ENCODE peak calls at places on chromosomes 16 and 17, in four cellular contexts. T is A549; C is left lung; Y is CD4-positive, alpha-beta T cell. M is an unnamed sample.

GRCh38 chr16:82603784-82604411 is 22.9 kb upstream of the CDH13 start:
- DNase-seq in T (no peak), C (no peak), Y (no peak), M (peak; percentile 50)

GRCh38 chr16:56275076-56275475 is 83.8 kb downstream of the GNAO1 start:
- DNase-seq in T (no peak), C (no peak), Y (no peak), M (no peak)

GRCh38 chr16:66569827-66570405 is 3.7 kb downstream of the CMTM1 start:
- DNase-seq in T (peak; percentile 38), C (no peak), Y (no peak), M (no peak)

GRCh38 chr17:42485680-42486079 is 27.0 kb downstream of the ATP6V0A1 start:
- DNase-seq in T (no peak), C (no peak), Y (no peak), M (no peak)

GRCh38 chr16:85917959-85918358 is 19.0 kb downstream of the IRF8 start:
- DNase-seq in T (no peak), C (no peak), Y (no peak), M (no peak)

GRCh38 chr16:35506898-35507194 is 2047.4 kb downstream of the TP53TG3F start:
- DNase-seq in T (no peak), C (no peak), Y (no peak), M (no peak)

GRCh38 chr17:40340880-40341807 is 23.4 kb downstream of the GJD3 start:
- DNase-seq in T (peak; percentile 92), C (peak; percentile 95), Y (peak; percentile 86), M (peak; percentile 71)

GRCh38 chr17:8071496-8071895 is 16.0 kb downstream of the ALOX12B start:
- DNase-seq in T (no peak), C (no peak), Y (no peak), M (no peak)

GRCh38 chr16:75351183-75351582 is 82.1 kb downstream of the CFDP1 start:
- DNase-seq in T (peak; percentile 10), C (no peak), Y (no peak), M (no peak)

GRCh38 chr16:19843371-19843770 is 41.3 kb downstream of the GPRC5B start:
- DNase-seq in T (no peak), C (no peak), Y (no peak), M (no peak)

GRCh38 chr16:35795361-35796029 is 2336.1 kb downstream of the TP53TG3F start:
- DNase-seq in T (no peak), C (no peak), Y (no peak), M (no peak)

GRCh38 chr17:1865252-1866037 is 35.6 kb downstream of the RPA1 start:
- DNase-seq in T (peak; percentile 72), C (no peak), Y (peak; percentile 38), M (peak; percentile 50)

GRCh38 chr17:43914451-43914850 is 7.1 kb upstream of the MPP2 start:
- DNase-seq in T (no peak), C (no peak), Y (no peak), M (no peak)

GRCh38 chr16:82133798-82134197 is 36.2 kb downstream of the MPHOSPH6 start:
- DNase-seq in T (no peak), C (no peak), Y (no peak), M (no peak)

GRCh38 chr17:41521574-41522261 is 3.0 kb upstream of the KRT15 start:
- DNase-seq in T (peak; percentile 76), C (peak; percentile 84), Y (no peak), M (no peak)

GRCh38 chr16:15701975-15702970 is 52.2 kb downstream of the NDE1 start:
- DNase-seq in T (no peak), C (no peak), Y (no peak), M (no peak)

GRCh38 chr16:57503366-57503765 is 17.1 kb upstream of the DOK4 start:
- DNase-seq in T (no peak), C (peak; percentile 62), Y (no peak), M (no peak)

GRCh38 chr16:24737391-24737871 is 8.0 kb downstream of the TNRC6A start:
- DNase-seq in T (no peak), C (no peak), Y (no peak), M (no peak)

GRCh38 chr16:87564524-87564778 is 37.9 kb upstream of the JPH3 start:
- DNase-seq in T (no peak), C (no peak), Y (no peak), M (no peak)

GRCh38 chr16:88936008-88936912 is 40.7 kb downstream of the CBFA2T3 start:
- DNase-seq in T (peak; percentile 37), C (peak; percentile 69), Y (no peak), M (no peak)

GRCh38 chr16:88369447-88370008 is 13.2 kb upstream of the ZNF469 start:
- DNase-seq in T (no peak), C (no peak), Y (no peak), M (no peak)

GRCh38 chr17:75878174-75878998 is at the start of gene TRIM47:
- DNase-seq in T (peak; percentile 75), C (peak; percentile 68), Y (no peak), M (peak; percentile 37)

GRCh38 chr16:25747160-25747758 is 55.5 kb downstream of the HS3ST4 start:
- DNase-seq in T (no peak), C (no peak), Y (no peak), M (peak; percentile 50)

GRCh38 chr16:31508706-31509523 is 724 bp upstream of the RUSF1 start:
- DNase-seq in T (no peak), C (no peak), Y (no peak), M (no peak)

GRCh38 chr16:84483882-84484565 is 20.4 kb downstream of the MEAK7 start:
- DNase-seq in T (no peak), C (no peak), Y (no peak), M (no peak)

GRCh38 chr16:49756971-49757743 is 98.8 kb downstream of the ZNF423 start:
- DNase-seq in T (no peak), C (no peak), Y (no peak), M (no peak)

GRCh38 chr16:10577305-10578202 is 2.8 kb downstream of the EMP2 start:
- DNase-seq in T (no peak), C (peak; percentile 49), Y (no peak), M (no peak)

GRCh38 chr16:1996175-1996574 is 6.4 kb downstream of the SYNGR3 start:
- DNase-seq in T (no peak), C (no peak), Y (no peak), M (no peak)

GRCh38 chr16:28575446-28576109 is 21.3 kb downstream of the SULT1A2 start:
- DNase-seq in T (no peak), C (no peak), Y (no peak), M (no peak)

GRCh38 chr17:77734371-77735050 is 224.0 kb upstream of the TNRC6C start:
- DNase-seq in T (peak; percentile 44), C (peak; percentile 69), Y (no peak), M (no peak)

DNA sequence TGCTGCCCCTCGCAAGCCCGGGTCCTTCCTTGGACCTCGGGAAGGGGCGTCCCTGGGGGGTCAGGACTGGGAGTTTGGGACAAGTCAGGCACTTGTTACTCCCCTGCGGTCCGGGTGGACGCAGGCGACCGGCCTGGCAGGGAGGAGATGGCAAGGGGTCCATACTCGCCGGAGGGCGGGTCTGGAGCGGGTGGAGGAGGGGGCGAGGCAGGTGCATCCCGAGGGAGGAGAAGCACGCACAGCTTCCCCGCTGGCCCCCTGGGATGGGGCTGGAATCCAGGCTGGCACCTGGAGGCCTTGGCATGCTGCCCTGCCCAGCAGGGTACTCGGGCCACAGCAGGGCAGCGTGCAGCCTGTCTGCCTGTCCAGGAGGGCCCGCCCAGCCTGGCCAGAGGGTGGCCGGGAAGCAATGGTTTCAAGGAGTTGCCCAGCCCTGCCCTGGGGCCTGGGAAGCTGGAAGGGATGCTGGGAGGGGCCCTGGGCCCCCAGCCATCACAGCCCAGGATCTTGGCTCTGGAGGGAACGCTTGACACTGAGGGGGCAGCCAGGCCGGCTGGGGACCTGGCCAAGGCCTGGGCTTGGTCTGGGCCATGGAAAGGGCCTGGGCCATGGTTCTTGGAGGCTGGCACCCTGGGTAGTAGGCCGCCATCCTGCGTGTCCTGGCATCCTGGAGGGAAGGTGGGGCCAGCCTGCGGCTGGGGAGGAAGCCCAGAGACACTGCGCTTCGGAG is 1.0 kb downstream of the GLIS2 start:
- DNase-seq in T (no peak), C (peak; percentile 73), Y (no peak), M (no peak)
- TF ChIP-seq CTCF in T (no peak), C (no peak), Y (no peak), M (no peak)

DNA sequence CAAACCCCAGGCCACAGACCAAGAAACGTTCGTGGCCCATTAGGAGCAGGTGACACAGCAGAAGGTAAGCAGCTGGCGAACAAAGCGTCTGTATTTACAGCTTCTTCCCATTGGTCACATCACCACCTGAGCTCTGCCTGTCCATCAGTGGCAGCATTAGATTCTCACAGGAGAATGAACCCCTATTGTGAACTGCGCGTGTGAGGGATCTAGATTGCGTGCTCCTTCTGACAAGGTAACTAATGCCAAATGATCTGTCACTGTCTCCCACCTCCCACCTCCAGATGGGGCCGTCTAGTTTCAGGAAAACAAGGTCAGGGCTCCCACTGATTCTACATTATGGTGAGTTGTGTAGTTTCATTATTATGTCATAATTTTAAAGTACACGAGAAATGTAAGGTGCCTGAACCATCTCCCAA is 186.3 kb downstream of the CPPED1 start:
- DNase-seq in T (no peak), C (no peak), Y (no peak), M (no peak)
- TF ChIP-seq CTCF in T (no peak), C (no peak), Y (no peak), M (no peak)

GRCh38 chr17:3658784-3659449 is 9.5 kb downstream of the TAX1BP3 start:
- DNase-seq in T (no peak), C (no peak), Y (no peak), M (no peak)

GRCh38 chr17:3657588-3657869 is 10.8 kb downstream of the TAX1BP3 start:
- DNase-seq in T (no peak), C (no peak), Y (no peak), M (no peak)

GRCh38 chr17:3657874-3658783 is 10.2 kb downstream of the TAX1BP3 start:
- DNase-seq in T (no peak), C (no peak), Y (no peak), M (no peak)

GRCh38 chr17:3660311-3660891 is 8.0 kb downstream of the TAX1BP3 start:
- DNase-seq in T (no peak), C (no peak), Y (no peak), M (no peak)

DNA sequence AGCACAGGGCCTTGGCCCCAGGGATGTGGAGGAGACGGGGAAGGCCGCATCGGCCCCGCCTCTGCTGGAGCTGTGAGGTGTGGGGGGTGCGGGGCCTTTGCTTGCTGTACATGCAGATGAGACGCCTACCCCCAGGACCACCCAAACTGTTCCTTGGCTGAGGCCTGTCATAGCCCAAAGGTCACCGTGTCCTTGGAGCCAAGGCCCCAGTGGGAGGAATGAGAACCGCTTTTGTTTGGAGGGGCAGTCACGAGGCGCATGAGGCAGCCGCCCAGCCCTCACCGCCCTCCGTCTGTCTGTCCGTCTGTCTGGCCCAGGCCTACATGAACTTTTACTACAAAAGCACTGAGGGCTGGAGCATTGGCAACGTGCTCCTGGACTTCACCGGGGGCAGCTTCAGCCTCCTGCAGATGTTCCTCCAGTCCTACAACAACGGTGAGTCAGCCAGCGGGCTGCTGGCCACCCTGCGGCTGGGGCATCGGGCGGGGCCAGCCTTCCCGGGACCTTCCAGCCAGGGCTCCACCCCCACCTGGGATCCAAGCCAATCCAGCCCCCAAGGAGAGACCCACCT is 8.8 kb downstream of the TAX1BP3 start:
- DNase-seq in T (peak; percentile 80), C (peak; percentile 66), Y (no peak), M (no peak)
- TF ChIP-seq CTCF in T (no peak), C (no peak), Y (no peak), M (no peak)

GRCh38 chr17:62596662-62597061 is 30.8 kb upstream of the MRC2 start:
- DNase-seq in T (no peak), C (no peak), Y (no peak), M (no peak)

GRCh38 chr17:62591323-62591722 is 36.1 kb upstream of the MRC2 start:
- DNase-seq in T (no peak), C (no peak), Y (no peak), M (no peak)

GRCh38 chr17:62597150-62597549 is 30.3 kb upstream of the MRC2 start:
- DNase-seq in T (no peak), C (no peak), Y (no peak), M (no peak)

GRCh38 chr17:62595484-62595883 is 32.0 kb upstream of the MRC2 start:
- DNase-seq in T (no peak), C (no peak), Y (no peak), M (no peak)

GRCh38 chr17:62592305-62593099 is 35.0 kb upstream of the MRC2 start:
- DNase-seq in T (no peak), C (no peak), Y (no peak), M (no peak)
- TF ChIP-seq CTCF in T (no peak), C (no peak), Y (no peak), M (no peak)